ENCODE peak calls at places on chromosomes 1 and 21, in seven cellular contexts. L is pancreas, F is neural progenitor cell, R is esophagus muscularis mucosa, Q is mesenchymal stem cell, X is AG04450, M is brain microvascular endothelial cell. J is an unnamed sample.

GRCh38 chr1:16956775-16957174 is 23.6 kb downstream of the MFAP2 start:
- DNase-seq in L (no peak), F (no peak), R (no peak), Q (no peak), X (no peak), M (no peak), J (no peak)

GRCh38 chr1:1175221-1176062 is 1.8 kb downstream of the TTLL10 start:
- DNase-seq in L (peak), F (no peak), R (no peak), Q (no peak), X (no peak), M (no peak), J (no peak)

GRCh38 chr1:39395357-39395831 is 96.0 kb upstream of the BMP8A start:
- DNase-seq in L (no peak), F (no peak), R (no peak), Q (peak), X (peak), M (peak), J (no peak)

GRCh38 chr1:46533179-46533864 is 18.1 kb downstream of the KNCN start:
- DNase-seq in L (peak), F (peak), R (no peak), Q (peak), X (no peak), M (no peak), J (peak)

GRCh38 chr1:61606448-61607312 is 118.3 kb downstream of the TM2D1 start:
- DNase-seq in L (no peak), F (no peak), R (peak), Q (no peak), X (no peak), M (peak), J (no peak)

GRCh38 chr1:210070531-210070930 is 132.5 kb downstream of the SYT14 start:
- DNase-seq in L (no peak), F (no peak), R (no peak), Q (no peak), X (no peak), M (no peak), J (no peak)

GRCh38 chr21:26840912-26841311 is 4.3 kb downstream of the ADAMTS1 start:
- DNase-seq in L (no peak), F (no peak), R (no peak), Q (peak), X (no peak), M (peak), J (no peak)

GRCh38 chr1:5640845-5641244 is 351.4 kb downstream of the NPHP4 start:
- DNase-seq in L (no peak), F (peak), R (no peak), Q (no peak), X (no peak), M (no peak), J (no peak)

GRCh38 chr1:1157914-1158710 is 15.6 kb upstream of the TTLL10 start:
- DNase-seq in L (peak), F (peak), R (no peak), Q (peak), X (no peak), M (no peak), J (no peak)

GRCh38 chr1:180310095-180310494 is 80.0 kb downstream of the LHX4 start:
- DNase-seq in L (no peak), F (no peak), R (no peak), Q (peak), X (no peak), M (peak), J (no peak)

GRCh38 chr1:66443793-66444192 is 90.2 kb upstream of the SGIP1 start:
- DNase-seq in L (no peak), F (no peak), R (no peak), Q (no peak), X (no peak), M (no peak), J (no peak)

DNA sequence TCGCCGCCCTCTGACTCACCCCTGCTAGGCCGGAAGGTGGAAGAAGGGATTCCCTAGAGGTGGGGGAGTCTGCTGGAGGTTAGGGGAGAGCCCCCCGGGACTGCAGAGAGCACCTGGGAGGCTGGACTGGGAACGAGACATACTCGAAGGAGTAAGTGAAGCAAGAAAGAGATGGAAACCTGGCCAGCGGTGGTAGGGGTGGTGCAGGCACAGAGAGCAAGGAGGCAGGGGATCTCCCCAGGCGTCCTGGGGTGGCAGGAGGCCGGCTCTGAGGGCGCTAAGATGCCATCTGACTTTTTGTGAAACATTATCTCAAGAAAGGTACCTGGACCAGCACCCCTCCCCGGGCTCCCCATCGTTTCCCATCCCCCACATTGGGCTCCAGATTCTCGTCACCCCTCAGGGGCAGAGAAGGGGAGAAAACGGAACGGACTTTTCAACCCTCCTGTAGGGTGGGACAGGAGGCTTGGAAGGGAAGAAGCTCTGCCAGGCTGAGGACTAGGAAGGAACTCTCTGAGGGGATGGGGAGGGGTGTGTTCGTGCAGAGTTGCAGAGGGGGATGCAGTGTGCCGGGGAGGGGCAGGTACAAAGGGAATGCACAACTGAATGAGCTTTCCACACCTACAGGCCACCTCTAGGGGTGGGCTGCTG is 712 bp downstream of the CHRNB2 start:
- DNase-seq in L (no peak), F (no peak), R (no peak), Q (no peak), X (no peak), M (no peak), J (no peak)
- H3K4me3 ChIP-seq in L (no peak), F (peak), R (peak), Q (no peak), X (peak), M (no peak), J (no peak)

GRCh38 chr1:15757016-15757543 is 1.5 kb upstream of the FBLIM1 start:
- DNase-seq in L (no peak), F (no peak), R (no peak), Q (no peak), X (no peak), M (no peak), J (no peak)

GRCh38 chr1:15756143-15757015 is 2.2 kb upstream of the FBLIM1 start:
- DNase-seq in L (peak), F (peak), R (no peak), Q (no peak), X (no peak), M (no peak), J (no peak)

GRCh38 chr1:15758953-15759661 is 512 bp downstream of the FBLIM1 start:
- DNase-seq in L (peak), F (peak), R (no peak), Q (peak), X (no peak), M (no peak), J (no peak)

GRCh38 chr1:15758537-15758936 is at the start of gene FBLIM1:
- DNase-seq in L (peak), F (peak), R (no peak), Q (no peak), X (no peak), M (no peak), J (no peak)

GRCh38 chr1:15757575-15758401 is 807 bp upstream of the FBLIM1 start:
- DNase-seq in L (peak), F (peak), R (no peak), Q (peak), X (no peak), M (no peak), J (no peak)
- H3K27ac ChIP-seq in L (peak), F (no peak), R (peak), Q (no peak), X (no peak), M (no peak), J (no peak)

GRCh38 chr1:31412205-31412604 is 808 bp upstream of the SERINC2 start:
- DNase-seq in L (peak), F (no peak), R (no peak), Q (no peak), X (no peak), M (no peak), J (no peak)
- H3K4me3 ChIP-seq in L (no peak), F (no peak), R (no peak), Q (no peak), X (no peak), M (no peak), J (no peak)

DNA sequence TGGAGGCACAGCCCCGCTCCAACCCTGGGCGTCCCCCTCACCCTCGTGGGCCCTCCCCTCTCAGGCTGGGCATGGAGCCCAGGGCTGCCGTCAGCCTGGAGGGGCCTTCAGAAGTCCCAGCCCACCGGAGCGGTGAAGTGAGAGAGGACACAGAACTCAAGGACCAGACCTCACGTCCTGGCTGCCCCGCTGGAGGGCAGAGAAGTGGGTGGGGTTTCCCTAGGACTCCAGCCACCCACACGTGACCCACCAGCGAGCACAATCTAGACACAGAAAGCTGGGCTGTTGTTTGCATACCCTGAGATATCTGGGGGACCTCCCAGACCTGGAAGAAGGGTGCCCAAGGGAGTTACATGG is 59.2 kb downstream of the CASZ1 start:
- DNase-seq in L (no peak), F (no peak), R (no peak), Q (no peak), X (no peak), M (no peak), J (no peak)
- H3K27ac ChIP-seq in L (peak), F (no peak), R (peak), Q (no peak), X (no peak), M (no peak), J (no peak)

DNA sequence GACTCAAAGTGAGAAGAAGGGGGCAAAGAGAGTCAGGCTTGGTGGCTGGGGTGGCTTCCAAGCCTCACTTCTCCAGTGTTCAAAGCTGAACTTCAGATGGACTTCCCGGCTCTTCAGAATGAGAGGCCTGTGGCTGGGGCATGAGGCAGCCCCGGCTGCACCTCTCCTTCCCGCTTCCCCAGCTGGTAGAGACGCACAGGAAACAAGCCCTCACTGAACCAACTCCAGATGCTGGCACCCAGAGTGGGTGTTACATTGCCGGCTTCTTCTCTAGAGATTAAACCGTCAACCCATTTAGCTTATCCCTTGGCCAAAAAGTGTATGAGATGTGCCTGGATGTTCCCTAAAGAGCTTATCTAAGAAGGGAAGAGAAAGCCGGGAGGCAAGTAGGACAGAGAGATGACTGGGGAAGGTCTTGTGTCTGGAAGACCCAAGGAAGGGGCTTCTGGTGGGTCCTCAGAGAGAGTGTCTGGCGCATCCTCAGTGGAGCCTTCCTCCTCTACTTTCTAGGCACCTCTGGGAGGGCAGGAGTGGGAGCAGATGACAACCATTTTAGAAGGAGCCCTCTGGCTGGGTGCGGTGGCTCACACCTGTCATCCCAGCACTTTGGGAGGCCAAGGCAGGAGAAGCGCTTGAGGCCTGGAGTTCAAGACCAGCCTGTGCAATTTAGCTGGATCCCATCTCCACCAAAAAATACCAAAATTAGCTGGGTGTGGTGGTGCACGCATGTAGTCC is 2.0 kb downstream of the ADAMTSL4 start:
- DNase-seq in L (no peak), F (peak), R (no peak), Q (peak), X (no peak), M (no peak), J (no peak)
- H3K4me3 ChIP-seq in L (no peak), F (no peak), R (peak), Q (no peak), X (no peak), M (no peak), J (no peak)

GRCh38 chr21:28338906-28339305 is 653.8 kb downstream of the LTN1 start:
- DNase-seq in L (no peak), F (no peak), R (no peak), Q (no peak), X (no peak), M (no peak), J (no peak)

GRCh38 chr21:28336299-28336698 is 656.4 kb downstream of the LTN1 start:
- DNase-seq in L (no peak), F (peak), R (no peak), Q (peak), X (peak), M (peak), J (no peak)

GRCh38 chr21:28339403-28339802 is 653.3 kb downstream of the LTN1 start:
- DNase-seq in L (no peak), F (no peak), R (no peak), Q (no peak), X (no peak), M (no peak), J (no peak)

GRCh38 chr21:28334407-28334806 is 658.3 kb downstream of the LTN1 start:
- DNase-seq in L (no peak), F (no peak), R (no peak), Q (no peak), X (no peak), M (no peak), J (no peak)

DNA sequence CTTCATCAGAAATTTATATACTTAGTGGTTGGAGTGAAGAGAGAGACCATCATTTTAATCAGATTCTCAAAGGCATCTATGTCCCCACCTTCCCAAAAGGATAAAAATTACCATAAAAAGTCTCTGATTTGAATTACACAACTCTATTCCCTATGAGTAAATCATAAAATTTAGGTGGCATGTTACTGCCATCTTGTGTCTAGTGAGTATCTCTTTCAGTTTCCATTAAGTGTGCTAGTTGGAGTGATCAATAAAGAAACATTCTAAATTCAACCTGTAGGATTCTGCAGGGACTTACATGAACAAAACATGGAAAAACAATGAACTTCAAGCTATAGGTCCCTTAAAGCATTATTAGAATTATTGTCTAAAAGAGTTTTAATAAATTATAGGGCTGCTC is 655.4 kb downstream of the LTN1 start:
- DNase-seq in L (no peak), F (peak), R (no peak), Q (peak), X (peak), M (no peak), J (no peak)
- H3K27ac ChIP-seq in L (no peak), F (no peak), R (peak), Q (no peak), X (no peak), M (no peak), J (no peak)

DNA sequence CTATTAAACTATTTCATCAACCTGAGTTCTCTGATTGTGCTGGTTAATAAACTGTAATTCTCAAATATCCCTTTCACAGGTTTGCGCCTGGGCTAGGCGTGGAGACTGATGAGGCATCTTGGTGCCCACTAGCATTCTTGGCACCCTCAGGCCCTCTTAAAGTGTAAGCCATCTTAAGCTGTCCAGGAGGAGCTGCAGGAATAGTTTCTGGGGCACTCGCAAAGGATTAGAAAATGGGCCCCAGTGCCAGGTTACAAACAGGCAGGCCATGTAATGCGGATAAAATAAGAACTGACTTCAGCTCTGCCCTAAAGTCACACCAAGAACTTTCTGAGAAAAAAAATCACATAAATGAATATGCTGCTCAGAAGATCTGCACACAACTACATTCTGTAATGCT is 1.1 kb downstream of the CASQ2 start:
- DNase-seq in L (no peak), F (no peak), R (peak), Q (no peak), X (no peak), M (no peak), J (no peak)
- H3K4me3 ChIP-seq in L (no peak), F (no peak), R (peak), Q (no peak), X (no peak), M (no peak), J (no peak)

J was measured in effector memory CD4-positive, alpha-beta T cell.